ENCODE peak calls at places on chromosomes 3 and 15, in four cellular contexts. A, V, C and P are unnamed samples.

GRCh38 chr3:70358978-70359580 is 46.6 kb upstream of the MDFIC2 start:
- DNase-seq in V (peak; percentile 2), C (peak; percentile 4), A (no peak), P (no peak)

GRCh38 chr3:151896662-151897012 is 23.2 kb downstream of the SUCNR1 start:
- DNase-seq in A (no peak), C (no peak), V (no peak), P (no peak)

GRCh38 chr3:184299488-184300376 is 691 bp downstream of the PSMD2 start:
- DNase-seq in C (no peak), A (no peak), V (no peak), P (no peak)

GRCh38 chr3:7737263-7737662 is 764.4 kb upstream of the LMCD1 start:
- DNase-seq in V (no peak), A (no peak), C (no peak), P (no peak)

GRCh38 chr15:67266870-67267269 is 12.3 kb downstream of the IQCH start:
- DNase-seq in C (no peak), V (no peak), A (no peak), P (no peak)

GRCh38 chr3:33911525-33912322 is 113.3 kb downstream of the PDCD6IP start:
- DNase-seq in C (peak; percentile 58), V (no peak), A (no peak), P (no peak)

GRCh38 chr3:184133840-184134745 is 1.1 kb upstream of the EIF2B5 start:
- DNase-seq in V (peak; percentile 90), C (peak; percentile 78), A (no peak), P (no peak)

GRCh38 chr15:39287322-39288195 is 293.3 kb upstream of the THBS1 start:
- DNase-seq in V (no peak), C (no peak), A (no peak), P (no peak)

GRCh38 chr15:49145651-49146609 is 9.5 kb downstream of the COPS2 start:
- DNase-seq in C (peak; percentile 30), V (peak; percentile 44), A (no peak), P (no peak)

GRCh38 chr15:77983708-77984445 is 93.6 kb downstream of the TBC1D2B start:
- DNase-seq in V (no peak), A (no peak), C (no peak), P (no peak)

GRCh38 chr15:57283774-57284508 is 92.4 kb upstream of the CGNL1 start:
- DNase-seq in C (no peak), V (peak; percentile 94), A (no peak), P (no peak)

GRCh38 chr3:11480663-11481298 is 162.9 kb downstream of the VGLL4 start:
- DNase-seq in V (no peak), C (peak; percentile 69), A (no peak), P (no peak)

GRCh38 chr15:84731774-84732173 is 15.8 kb upstream of the SEC11A start:
- DNase-seq in C (no peak), A (no peak), V (no peak), P (no peak)

GRCh38 chr15:41286665-41287333 is 45.6 kb downstream of the OIP5 start:
- DNase-seq in V (no peak), A (no peak), C (no peak), P (no peak)
- TF ChIP-seq SPI1 in V (no peak), A (no peak), C (no peak), P (no peak)

GRCh38 chr3:37992271-37993066 is 1.9 kb downstream of the VILL start:
- DNase-seq in C (no peak), A (no peak), V (no peak), P (no peak)
- TF ChIP-seq POLR2AphosphoS5 in C (no peak), A (no peak), V (no peak), P (no peak)

DNA sequence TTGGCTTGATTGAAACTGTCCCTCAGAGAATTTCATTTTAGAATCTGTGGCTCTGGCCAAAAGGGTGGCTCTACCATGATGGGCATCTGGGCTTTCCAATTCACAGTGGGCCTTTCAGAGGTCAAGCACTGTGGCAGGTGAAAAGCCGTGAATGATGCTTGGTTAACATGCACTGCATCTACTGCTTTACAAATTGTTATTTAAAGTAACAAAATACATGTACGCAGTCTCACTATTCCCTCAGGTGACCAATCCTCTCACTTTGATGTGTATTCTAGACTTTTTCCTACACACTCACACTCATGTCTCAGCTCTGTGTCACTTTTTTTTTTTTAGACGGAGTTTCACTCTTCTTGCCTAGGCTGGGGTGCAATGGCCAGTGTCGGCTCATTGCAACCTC is 70.5 kb downstream of the MGLL start:
- DNase-seq in C (no peak), V (no peak), A (no peak), P (no peak)
- TF ChIP-seq SPI1 in C (no peak), V (no peak), A (no peak), P (no peak)

GRCh38 chr3:50261505-50261904 is 7.4 kb upstream of the SEMA3B start:
- DNase-seq in C (no peak), V (no peak), A (no peak), P (no peak)
- TF ChIP-seq POLR2AphosphoS5 in C (no peak), V (no peak), A (no peak), P (no peak)